ENCODE peak calls at places on chromosomes 5 and 9, in five cellular contexts. Z is PC-3; J is GM06990; B is astrocyte of the spinal cord; G is CD8-positive, alpha-beta T cell. M is an unnamed sample.

GRCh38 chr9:133689151-133689763 is 48.9 kb downstream of the SARDH start:
- DNase-seq in Z (no peak), J (no peak), G (no peak), B (no peak), M (no peak)

GRCh38 chr5:73121109-73121443 is 701 bp downstream of the TMEM171 start:
- DNase-seq in J (no peak), B (no peak), Z (peak), G (no peak), M (no peak)

GRCh38 chr9:71762900-71763653 is 5.2 kb downstream of the CEMIP2 start:
- DNase-seq in Z (peak), G (no peak), J (no peak), B (peak), M (peak)

GRCh38 chr5:351084-351910 is 29.8 kb downstream of the AHRR start:
- DNase-seq in B (no peak), G (no peak), J (no peak), Z (no peak), M (no peak)

GRCh38 chr5:37786855-37787254 is 53.0 kb downstream of the GDNF start:
- DNase-seq in B (peak), J (no peak), Z (peak), G (no peak), M (peak)

GRCh38 chr5:54620583-54620933 is 103.0 kb downstream of the SNX18 start:
- DNase-seq in G (no peak), J (no peak), Z (no peak), B (no peak), M (no peak)

GRCh38 chr5:33997331-33997983 is 10.4 kb downstream of the AMACR start:
- DNase-seq in B (peak), Z (peak), J (no peak), G (peak), M (peak)

GRCh38 chr5:58410441-58410840 is 49.4 kb downstream of the PLK2 start:
- DNase-seq in Z (peak), B (peak), J (no peak), G (no peak), M (peak)

GRCh38 chr5:143592648-143593047 is 189.2 kb upstream of the NR3C1 start:
- DNase-seq in Z (no peak), J (peak), B (no peak), G (no peak), M (no peak)

GRCh38 chr9:33315371-33315770 is 25.1 kb downstream of the NFX1 start:
- DNase-seq in Z (no peak), G (no peak), J (no peak), B (no peak), M (no peak)

GRCh38 chr9:34380034-34380510 is 3.4 kb upstream of the MYORG start:
- DNase-seq in B (no peak), J (no peak), Z (no peak), G (no peak), M (no peak)

GRCh38 chr5:157651623-157652376 is 438 bp downstream of the SOX30 start:
- DNase-seq in B (peak), J (peak), Z (no peak), G (peak), M (no peak)

GRCh38 chr5:64958757-64959391 is 190.1 kb downstream of the CWC27 start:
- DNase-seq in Z (peak), J (peak), G (no peak), B (peak), M (peak)

GRCh38 chr5:103598997-103599556 is 36.5 kb upstream of the NUDT12 start:
- DNase-seq in J (no peak), Z (no peak), G (no peak), B (no peak), M (no peak)

GRCh38 chr5:103607346-103607745 is 44.8 kb upstream of the NUDT12 start:
- DNase-seq in G (no peak), J (no peak), B (no peak), Z (no peak), M (no peak)

GRCh38 chr5:103605277-103605676 is 42.7 kb upstream of the NUDT12 start:
- DNase-seq in J (no peak), G (no peak), B (no peak), Z (no peak), M (no peak)

GRCh38 chr5:103601314-103601713 is 38.7 kb upstream of the NUDT12 start:
- DNase-seq in B (no peak), J (no peak), Z (no peak), G (no peak), M (no peak)

DNA sequence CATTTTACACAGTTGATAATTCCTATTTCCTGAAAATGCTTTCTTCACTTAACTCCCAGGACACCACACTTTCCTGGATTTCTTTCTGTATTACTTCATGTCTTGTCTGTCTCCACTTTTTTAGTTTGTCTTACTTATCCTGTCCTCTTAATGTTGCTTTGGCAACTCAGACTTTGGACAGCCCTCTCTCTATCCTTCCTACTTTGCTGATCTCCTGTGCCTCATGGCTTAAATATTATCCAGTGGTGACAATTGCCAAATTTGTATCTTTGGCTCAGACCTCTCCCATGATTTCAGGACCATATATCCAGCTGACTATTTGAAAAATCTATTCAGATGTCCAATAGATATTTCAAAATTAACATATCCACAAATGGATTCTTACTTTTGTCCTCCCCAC is 39.9 kb upstream of the NUDT12 start:
- DNase-seq in J (no peak), Z (no peak), G (no peak), B (no peak), M (no peak)
- TF ChIP-seq CTCF in J (no peak), Z (no peak), G (no peak), B (no peak), M (no peak)

GRCh38 chr9:83489961-83490360 is 48.2 kb downstream of the FRMD3 start:
- DNase-seq in G (no peak), B (no peak), J (no peak), Z (no peak), M (no peak)
- TF ChIP-seq CTCF in G (no peak), B (no peak), J (no peak), Z (no peak), M (no peak)

DNA sequence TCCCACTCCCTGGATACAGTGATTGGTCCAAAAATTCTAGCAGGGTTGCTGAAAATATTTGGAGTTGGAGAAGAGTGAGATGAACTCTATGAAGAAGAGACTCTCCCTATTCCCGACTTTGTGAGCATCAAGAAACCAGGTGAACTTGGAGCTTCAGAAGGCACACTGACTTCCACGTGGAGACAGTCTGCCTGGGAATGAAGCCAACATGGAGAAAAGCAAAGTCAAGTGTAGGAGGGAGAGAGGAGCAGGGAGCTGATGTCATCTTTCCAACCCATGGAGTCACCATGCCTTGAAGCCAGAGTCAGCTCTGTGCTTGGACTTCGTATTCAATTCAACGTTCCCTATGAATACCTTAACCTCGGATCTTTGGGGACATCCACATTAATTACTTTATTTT is 125.1 kb downstream of the NPR3 start:
- DNase-seq in B (no peak), J (no peak), G (no peak), Z (no peak), M (no peak)
- TF ChIP-seq CTCF in B (no peak), J (no peak), G (no peak), Z (no peak), M (no peak)

DNA sequence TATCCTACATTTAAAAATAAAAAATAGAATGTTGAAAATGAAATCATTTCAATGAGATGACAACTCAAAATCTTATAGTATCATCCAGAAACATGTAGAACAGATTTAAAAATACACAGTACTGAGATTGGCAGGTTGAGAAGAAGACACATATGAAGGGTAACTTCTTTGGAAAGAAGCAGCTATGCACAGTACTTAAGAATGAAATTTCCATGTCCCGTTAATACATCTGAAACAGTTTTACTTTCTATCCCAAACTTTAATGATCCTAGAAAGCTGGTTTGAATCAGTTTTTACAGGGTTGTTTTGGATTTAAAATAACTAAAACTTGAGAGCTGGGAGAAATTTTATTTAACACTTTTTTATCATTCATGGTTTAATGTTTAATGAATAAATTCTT is 36.0 kb upstream of the ARRDC3 start:
- DNase-seq in B (no peak), J (no peak), G (no peak), Z (no peak), M (no peak)
- TF ChIP-seq CTCF in B (no peak), J (no peak), G (no peak), Z (no peak), M (no peak)

GRCh38 chr5:121949885-121950284 is 11.9 kb upstream of the SRFBP1 start:
- DNase-seq in Z (peak), J (no peak), B (peak), G (no peak), M (peak)
- TF ChIP-seq CTCF in Z (peak), J (peak), B (peak), G (peak), M (peak)

GRCh38 chr9:91927912-91928510 is 22.0 kb downstream of the ROR2 start:
- DNase-seq in J (no peak), B (no peak), G (no peak), Z (no peak), M (no peak)
- TF ChIP-seq CTCF in J (no peak), B (no peak), G (no peak), Z (no peak), M (no peak)

GRCh38 chr9:92717201-92718085 is 47.2 kb downstream of the BICD2 start:
- DNase-seq in B (no peak), G (no peak), J (peak), Z (no peak), M (no peak)
- TF ChIP-seq CTCF in B (no peak), G (no peak), J (no peak), Z (no peak), M (no peak)

M was measured in HFFc6.